ENCODE peak calls at places on chromosome 22, in seven cellular contexts. I, R, O, Y, Q, M and N are unnamed samples.
A peak's percentile ranks its signal among the peaks of the same experiment; 100 is the strongest.

GRCh38 chr22:46801826-46802607 is 39.6 kb downstream of the TBC1D22A start:
- DNase-seq in I (no peak), R (no peak), O (no peak), Y (no peak), Q (no peak), M (no peak), N (no peak)

GRCh38 chr22:37912171-37912570 is 6.1 kb downstream of the MICALL1 start:
- DNase-seq in I (no peak), R (no peak), O (no peak), Y (no peak), Q (no peak), M (no peak), N (peak; percentile 44)

GRCh38 chr22:50673231-50674126 is 856 bp downstream of the SHANK3 start:
- DNase-seq in I (no peak), R (no peak), O (no peak), Y (no peak), Q (peak; percentile 68), M (no peak), N (no peak)

GRCh38 chr22:18050065-18050464 is 25.7 kb upstream of the MICAL3 start:
- DNase-seq in I (no peak), R (no peak), O (no peak), Y (no peak), Q (no peak), M (no peak), N (peak; percentile 15)

GRCh38 chr22:19103881-19104821 is 18.1 kb downstream of the DGCR2 start:
- DNase-seq in I (peak; percentile 61), R (no peak), O (no peak), Y (peak; percentile 50), Q (no peak), M (no peak), N (no peak)

GRCh38 chr22:38320605-38321402 is 3.6 kb upstream of the CSNK1E start:
- DNase-seq in I (no peak), R (no peak), O (no peak), Y (no peak), Q (no peak), M (no peak), N (no peak)

GRCh38 chr22:38867124-38867455 is 4.9 kb downstream of the CBX6 start:
- DNase-seq in I (no peak), R (no peak), O (no peak), Y (no peak), Q (no peak), M (no peak), N (peak; percentile 15)

GRCh38 chr22:41021039-41021654 is 70.0 kb downstream of the RBX1 start:
- DNase-seq in I (no peak), R (peak; percentile 27), O (no peak), Y (no peak), Q (no peak), M (peak; percentile 28), N (no peak)

GRCh38 chr22:21775061-21775460 is 39.5 kb upstream of the YPEL1 start:
- DNase-seq in I (no peak), R (no peak), O (no peak), Y (peak; percentile 83), Q (no peak), M (no peak), N (no peak)

GRCh38 chr22:48340191-48340590 is 1487.5 kb downstream of the BRD1 start:
- DNase-seq in I (no peak), R (no peak), O (no peak), Y (no peak), Q (no peak), M (no peak), N (no peak)

GRCh38 chr22:28243539-28243938 is 324.5 kb upstream of the PITPNB start:
- DNase-seq in I (peak; percentile 63), R (no peak), O (peak; percentile 27), Y (peak; percentile 46), Q (no peak), M (no peak), N (no peak)

GRCh38 chr22:23149743-23150238 is 4.5 kb downstream of the RAB36 start:
- DNase-seq in I (no peak), R (no peak), O (no peak), Y (no peak), Q (no peak), M (no peak), N (no peak)

GRCh38 chr22:45475876-45476514 is 26.7 kb upstream of the FBLN1 start:
- DNase-seq in I (no peak), R (no peak), O (no peak), Y (no peak), Q (no peak), M (no peak), N (no peak)

GRCh38 chr22:46175631-46176030 is 25.3 kb downstream of the PPARA start:
- DNase-seq in I (no peak), R (no peak), O (no peak), Y (no peak), Q (no peak), M (no peak), N (no peak)

GRCh38 chr22:24337894-24338645 is 67.4 kb downstream of the SPECC1L start:
- DNase-seq in I (no peak), R (no peak), O (no peak), Y (no peak), Q (no peak), M (no peak), N (no peak)